ENCODE peak calls at places on chromosomes 13 and 19, in six cellular contexts. J, Q, Z, M, E and D are unnamed samples.

GRCh38 chr19:38697197-38697596 is 47.1 kb downstream of the CAPN12 start:
- DNase-seq in J (no peak), Q (no peak), Z (no peak), M (no peak), E (no peak), D (no peak)

GRCh38 chr19:13669780-13670355 is 94.5 kb upstream of the MRI1 start:
- DNase-seq in J (no peak), Q (no peak), Z (no peak), M (no peak), E (no peak), D (no peak)

GRCh38 chr13:86269511-86269910 is 470.3 kb upstream of the SLITRK6 start:
- DNase-seq in J (no peak), Q (no peak), Z (no peak), M (no peak), E (no peak), D (no peak)

GRCh38 chr13:94080527-94080926 is 399.0 kb downstream of the DCT start:
- DNase-seq in J (no peak), Q (no peak), Z (no peak), M (no peak), E (no peak), D (no peak)

GRCh38 chr13:73598021-73598712 is 536.0 kb downstream of the KLF12 start:
- DNase-seq in J (no peak), Q (peak; percentile 32), Z (no peak), M (no peak), E (no peak), D (no peak)

GRCh38 chr19:30434797-30435594 is 62.8 kb downstream of the ZNF536 start:
- DNase-seq in J (no peak), Q (no peak), Z (no peak), M (no peak), E (no peak), D (no peak)

GRCh38 chr19:13633109-13633508 is 126.8 kb upstream of the CACNA1A start:
- DNase-seq in J (no peak), Q (peak; percentile 57), Z (no peak), M (no peak), E (peak; percentile 100), D (peak; percentile 14)

GRCh38 chr19:50365434-50366306 is at the start of gene NAPSA:
- DNase-seq in J (no peak), Q (no peak), Z (no peak), M (no peak), E (no peak), D (no peak)

GRCh38 chr13:48334534-48335127 is 31.1 kb downstream of the RB1 start:
- DNase-seq in J (peak; percentile 23), Q (no peak), Z (no peak), M (no peak), E (peak; percentile 30), D (peak; percentile 31)

GRCh38 chr19:40740747-40741146 is 9.5 kb downstream of the ACTMAP start:
- DNase-seq in J (no peak), Q (no peak), Z (no peak), M (no peak), E (no peak), D (no peak)

GRCh38 chr13:112204376-112204775 is 137.4 kb downstream of the SOX1 start:
- DNase-seq in J (no peak), Q (no peak), Z (no peak), M (no peak), E (no peak), D (no peak)

GRCh38 chr19:47305309-47305751 is 4.3 kb upstream of the C5AR1 start:
- DNase-seq in J (no peak), Q (peak; percentile 78), Z (peak; percentile 51), M (peak; percentile 41), E (peak; percentile 68), D (peak; percentile 71)

GRCh38 chr13:110507678-110508381 is 53.7 kb downstream of the RAB20 start:
- DNase-seq in J (no peak), Q (no peak), Z (no peak), M (no peak), E (no peak), D (no peak)

GRCh38 chr19:54661846-54662489 is 817 bp upstream of the LILRB4 start:
- DNase-seq in J (no peak), Q (no peak), Z (no peak), M (no peak), E (no peak), D (no peak)

GRCh38 chr13:95530178-95530577 is 22.3 kb upstream of the CLDN10 start:
- DNase-seq in J (peak; percentile 68), Q (no peak), Z (no peak), M (no peak), E (peak; percentile 80), D (no peak)

GRCh38 chr19:51547397-51548212 is 16.1 kb upstream of the SIGLEC6 start:
- DNase-seq in J (peak; percentile 98), Q (no peak), Z (no peak), M (no peak), E (no peak), D (no peak)

GRCh38 chr19:1514295-1514661 is 1.5 kb upstream of the ADAMTSL5 start:
- DNase-seq in J (no peak), Q (no peak), Z (no peak), M (no peak), E (no peak), D (no peak)

GRCh38 chr19:42412223-42412622 is 15.0 kb downstream of the LIPE start:
- DNase-seq in J (no peak), Q (no peak), Z (no peak), M (no peak), E (peak; percentile 34), D (no peak)